ENCODE peak calls at places on chromosome 22, in four cellular contexts. T is psoas muscle, N is right lobe of liver, P is IMR-90. Q is an unnamed sample.

GRCh38 chr22:30555282-30556210 is 9.0 kb upstream of the SEC14L6 start:
- DNase-seq in N (no peak), T (no peak), P (no peak), Q (no peak)

GRCh38 chr22:30728829-30729228 is 34.2 kb downstream of the OSBP2 start:
- DNase-seq in T (no peak), N (no peak), P (no peak), Q (no peak)

GRCh38 chr22:37561209-37562048 is 1.1 kb downstream of the CDC42EP1 start:
- DNase-seq in N (peak; percentile 92), T (peak; percentile 92), P (peak; percentile 86), Q (no peak)

GRCh38 chr22:37184380-37184755 is 3.7 kb downstream of the C1QTNF6 start:
- DNase-seq in N (peak; percentile 11), P (no peak), T (no peak), Q (no peak)

GRCh38 chr22:20552450-20552894 is 45.1 kb downstream of the MED15 start:
- DNase-seq in P (peak; percentile 42), T (peak; percentile 93), N (no peak), Q (no peak)

GRCh38 chr22:37803195-37803635 is 4.5 kb upstream of the GCAT start:
- DNase-seq in P (no peak), T (no peak), N (no peak), Q (no peak)

GRCh38 chr22:50031189-50032091 is 18.9 kb upstream of the IL17REL start:
- DNase-seq in T (no peak), P (no peak), N (peak; percentile 15), Q (no peak)

GRCh38 chr22:50014655-50015401 is 2.3 kb upstream of the IL17REL start:
- DNase-seq in N (no peak), P (no peak), T (no peak), Q (no peak)

GRCh38 chr22:43529461-43529860 is 117.6 kb downstream of the MPPED1 start:
- DNase-seq in P (no peak), N (no peak), T (no peak), Q (no peak)

GRCh38 chr22:41564563-41564962 is 3.8 kb downstream of the CSDC2 start:
- DNase-seq in P (peak; percentile 46), T (no peak), N (no peak), Q (no peak)

GRCh38 chr22:17962168-17962567 is 62.2 kb downstream of the MICAL3 start:
- DNase-seq in T (no peak), N (no peak), P (no peak), Q (no peak)

GRCh38 chr22:37526376-37526775 is 7.2 kb upstream of the CARD10 start:
- DNase-seq in N (no peak), T (no peak), P (no peak), Q (no peak)

GRCh38 chr22:42214625-42215415 is 55.6 kb downstream of the TCF20 start:
- DNase-seq in N (no peak), T (peak; percentile 28), P (no peak), Q (no peak)

GRCh38 chr22:37971475-37972434 is 12.6 kb downstream of the SOX10 start:
- DNase-seq in P (no peak), N (no peak), T (no peak), Q (no peak)

GRCh38 chr22:17999851-18000250 is 24.5 kb downstream of the MICAL3 start:
- DNase-seq in P (no peak), T (no peak), N (no peak), Q (no peak)

GRCh38 chr22:36442506-36443197 is 38.8 kb downstream of the TXN2 start:
- DNase-seq in N (no peak), P (no peak), T (no peak), Q (no peak)

GRCh38 chr22:48856308-48856615 is 971.4 kb downstream of the BRD1 start:
- DNase-seq in T (no peak), P (no peak), N (no peak), Q (no peak)

GRCh38 chr22:31938258-31938657 is 6.1 kb upstream of the YWHAH start:
- DNase-seq in N (no peak), T (no peak), P (no peak), Q (no peak)

GRCh38 chr22:39396156-39396796 is 3.3 kb upstream of the TAB1 start:
- DNase-seq in N (no peak), T (no peak), P (peak; percentile 22), Q (no peak)

GRCh38 chr22:50674606-50675552 is 2.3 kb downstream of the SHANK3 start:
- DNase-seq in N (no peak), P (no peak), T (no peak), Q (no peak)

GRCh38 chr22:17114958-17115235 is 6.3 kb downstream of the TMEM121B start:
- DNase-seq in T (no peak), N (no peak), P (no peak), Q (no peak)

GRCh38 chr22:37848587-37849088 is 581 bp upstream of the EIF3L start:
- DNase-seq in N (no peak), T (no peak), P (peak; percentile 16), Q (no peak)

GRCh38 chr22:20813056-20813455 is 39.1 kb downstream of the SERPIND1 start:
- DNase-seq in T (no peak), P (peak; percentile 15), N (no peak), Q (no peak)

GRCh38 chr22:41380993-41381328 is 781 bp upstream of the TEF start:
- DNase-seq in T (peak; percentile 89), N (no peak), P (peak; percentile 94), Q (peak; percentile 69)

GRCh38 chr22:49203091-49203862 is 624.4 kb downstream of the BRD1 start:
- DNase-seq in T (no peak), N (peak; percentile 9), P (no peak), Q (no peak)

GRCh38 chr22:25395468-25395867 is 169.0 kb upstream of the GRK3 start:
- DNase-seq in N (no peak), P (no peak), T (no peak), Q (no peak)

GRCh38 chr22:43013355-43014061 is 1.4 kb downstream of the PACSIN2 start:
- DNase-seq in P (no peak), T (no peak), N (no peak), Q (no peak)

GRCh38 chr22:39805117-39805516 is 88.4 kb downstream of the ENTHD1 start:
- DNase-seq in T (no peak), N (no peak), P (no peak), Q (no peak)

GRCh38 chr22:30208631-30209603 is 37.6 kb downstream of the LIF start:
- DNase-seq in P (peak; percentile 97), N (peak; percentile 63), T (peak; percentile 74), Q (no peak)

GRCh38 chr22:16866167-16866566 is 41.0 kb upstream of the XKR3 start:
- DNase-seq in P (no peak), T (no peak), N (peak; percentile 31), Q (no peak)

GRCh38 chr22:27213766-27214581 is 556.6 kb downstream of the MIAT start:
- DNase-seq in N (no peak), P (peak; percentile 55), T (peak; percentile 84), Q (no peak)

GRCh38 chr22:29623553-29624169 is 20.2 kb downstream of the NF2 start:
- DNase-seq in T (no peak), P (no peak), N (no peak), Q (no peak)

GRCh38 chr22:24054356-24054755 is 43.3 kb downstream of the CABIN1 start:
- DNase-seq in N (no peak), T (no peak), P (peak; percentile 66), Q (no peak)
- H3K36me3 ChIP-seq in N (peaks cover 25% of the 10 kb centered on the region), T (peaks cover 95% of the 10 kb centered on the region), P (peaks cover 33% of the 10 kb centered on the region), Q (peaks cover 4% of the 10 kb centered on the region)

GRCh38 chr22:35323305-35323704 is 23.6 kb downstream of the TOM1 start:
- DNase-seq in T (no peak), N (no peak), P (no peak), Q (no peak)
- H3K36me3 ChIP-seq in T (peaks cover 100% of the 10 kb centered on the region), N (peaks cover 74% of the 10 kb centered on the region), P (peaks cover 71% of the 10 kb centered on the region), Q (peaks cover 8% of the 10 kb centered on the region)

GRCh38 chr22:21964918-21965484 is 12.4 kb upstream of the PPM1F start:
- DNase-seq in P (no peak), T (no peak), N (no peak), Q (no peak)

GRCh38 chr22:21962655-21962949 is 10.0 kb upstream of the PPM1F start:
- DNase-seq in P (no peak), N (no peak), T (no peak), Q (no peak)

GRCh38 chr22:21963286-21963685 is 10.6 kb upstream of the PPM1F start:
- DNase-seq in T (no peak), P (no peak), N (no peak), Q (no peak)

GRCh38 chr22:21964234-21964633 is 11.6 kb upstream of the PPM1F start:
- DNase-seq in T (no peak), P (no peak), N (no peak), Q (no peak)

DNA sequence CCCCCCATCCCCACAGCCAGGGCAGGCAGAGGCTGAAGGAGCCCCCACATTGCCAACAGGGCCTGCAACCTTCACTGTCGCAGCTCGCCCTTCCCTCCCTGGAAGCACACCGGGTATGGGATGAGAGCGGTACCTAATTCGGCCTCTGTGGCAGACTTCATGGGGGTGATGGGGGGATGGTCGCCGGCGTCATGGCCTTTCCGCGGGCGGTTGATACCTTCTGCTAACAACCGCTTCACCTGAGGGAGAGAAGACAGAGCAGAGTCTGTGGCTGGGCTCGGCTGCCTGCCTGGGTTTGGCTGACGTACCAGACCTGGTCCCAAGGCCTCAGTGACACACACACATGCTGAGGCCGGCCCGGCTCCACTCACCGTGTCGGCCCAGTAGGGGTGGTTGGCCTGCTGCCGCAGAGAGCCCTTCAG is 11.2 kb upstream of the PPM1F start:
- DNase-seq in T (no peak), P (no peak), N (no peak), Q (no peak)
- H3K36me3 ChIP-seq in T (peaks cover 99% of the 10 kb centered on the region), P (peaks cover 84% of the 10 kb centered on the region), N (peaks cover 84% of the 10 kb centered on the region), Q (peaks cover 5% of the 10 kb centered on the region)

GRCh38 chr22:24338701-24339451 is 68.2 kb downstream of the SPECC1L start:
- DNase-seq in T (peak; percentile 27), P (peak; percentile 61), N (no peak), Q (no peak)
- H3K36me3 ChIP-seq in T (peaks cover 85% of the 10 kb centered on the region), P (peaks cover 33% of the 10 kb centered on the region), N (peaks cover 66% of the 10 kb centered on the region), Q (no peaks in the 10 kb centered on the region)

GRCh38 chr22:28426346-28427132 is 253.1 kb downstream of the TTC28 start:
- DNase-seq in N (no peak), P (peak; percentile 52), T (no peak), Q (no peak)

GRCh38 chr22:28419916-28420315 is 259.7 kb downstream of the TTC28 start:
- DNase-seq in P (no peak), N (no peak), T (no peak), Q (no peak)

GRCh38 chr22:28429711-28430110 is 249.9 kb downstream of the TTC28 start:
- DNase-seq in T (no peak), N (no peak), P (no peak), Q (no peak)

GRCh38 chr22:28424427-28425080 is 255.1 kb downstream of the TTC28 start:
- DNase-seq in T (no peak), N (no peak), P (peak; percentile 85), Q (no peak)

DNA sequence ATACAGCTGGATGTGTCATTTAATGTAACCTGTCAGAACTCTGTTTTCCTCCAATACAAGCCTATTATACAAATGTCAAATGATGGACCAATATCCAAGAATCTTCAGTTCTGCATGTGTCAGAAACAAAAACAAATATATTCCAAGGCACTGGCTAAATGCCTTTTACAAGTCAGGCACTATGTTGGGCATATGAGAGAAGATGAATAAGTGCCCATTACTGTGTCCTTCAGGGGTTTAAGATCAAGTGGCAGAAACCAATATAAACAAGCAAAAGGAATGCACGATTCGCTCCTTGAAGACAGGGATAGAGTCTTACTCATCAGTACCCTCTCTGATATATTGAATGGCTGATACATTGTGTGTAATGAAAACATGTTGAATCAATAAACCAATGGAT is 254.4 kb downstream of the TTC28 start:
- DNase-seq in T (no peak), N (no peak), P (no peak), Q (no peak)
- H3K36me3 ChIP-seq in T (no peaks in the 10 kb centered on the region), N (no peaks in the 10 kb centered on the region), P (no peaks in the 10 kb centered on the region), Q (no peaks in the 10 kb centered on the region)

GRCh38 chr22:45696227-45696626 is 24.6 kb downstream of the ATXN10 start:
- DNase-seq in T (no peak), N (no peak), P (no peak), Q (no peak)
- H3K36me3 ChIP-seq in T (peaks cover 82% of the 10 kb centered on the region), N (peaks cover 28% of the 10 kb centered on the region), P (peaks cover 39% of the 10 kb centered on the region), Q (peaks cover 2% of the 10 kb centered on the region)

Q was measured in kidney epithelial cell.